ENCODE peak calls at places on chromosome 14, in seven cellular contexts. One of them, this sample, is unnamed.

GRCh38 chr14:76968621-76969063 is 59.9 kb downstream of the IRF2BPL start:
- DNase-seq in activated CD8-positive, alpha-beta T cell treated with anti-CD3 and anti-CD28 coated beads for 36 hours: no peak
- DNase-seq in endothelial cell: no peak
- DNase-seq in HFF-Myc: no peak
- DNase-seq in keratinocyte: no peak
- DNase-seq in HFFc6: no peak
- DNase-seq in AG04449: no peak
- DNase-seq in this sample: no peak

GRCh38 chr14:52902971-52903385 is 47.9 kb downstream of the FERMT2 start:
- DNase-seq in HFFc6: peak
- DNase-seq in keratinocyte: no peak
- DNase-seq in activated CD8-positive, alpha-beta T cell treated with anti-CD3 and anti-CD28 coated beads for 36 hours: no peak
- DNase-seq in HFF-Myc: no peak
- DNase-seq in endothelial cell: no peak
- DNase-seq in AG04449: no peak
- DNase-seq in this sample: no peak

GRCh38 chr14:81710232-81710845 is 176.7 kb upstream of the SEL1L start:
- DNase-seq in activated CD8-positive, alpha-beta T cell treated with anti-CD3 and anti-CD28 coated beads for 36 hours: peak
- DNase-seq in endothelial cell: peak
- DNase-seq in keratinocyte: peak
- DNase-seq in HFF-Myc: no peak
- DNase-seq in AG04449: no peak
- DNase-seq in HFFc6: peak
- DNase-seq in this sample: peak

GRCh38 chr14:44960146-44960545 is 1.6 kb downstream of the KLHL28 start:
- DNase-seq in HFFc6: no peak
- DNase-seq in HFF-Myc: no peak
- DNase-seq in keratinocyte: no peak
- DNase-seq in AG04449: no peak
- DNase-seq in activated CD8-positive, alpha-beta T cell treated with anti-CD3 and anti-CD28 coated beads for 36 hours: no peak
- DNase-seq in endothelial cell: no peak
- DNase-seq in this sample: no peak

GRCh38 chr14:32933943-32934890 is 4.5 kb upstream of the NPAS3 start:
- DNase-seq in endothelial cell: peak
- DNase-seq in AG04449: no peak
- DNase-seq in keratinocyte: no peak
- DNase-seq in HFFc6: no peak
- DNase-seq in HFF-Myc: no peak
- DNase-seq in activated CD8-positive, alpha-beta T cell treated with anti-CD3 and anti-CD28 coated beads for 36 hours: no peak
- DNase-seq in this sample: peak

GRCh38 chr14:97866664-97867063 is 1069.5 kb downstream of the VRK1 start:
- DNase-seq in HFF-Myc: no peak
- DNase-seq in HFFc6: no peak
- DNase-seq in AG04449: no peak
- DNase-seq in keratinocyte: no peak
- DNase-seq in endothelial cell: no peak
- DNase-seq in activated CD8-positive, alpha-beta T cell treated with anti-CD3 and anti-CD28 coated beads for 36 hours: no peak
- DNase-seq in this sample: no peak

GRCh38 chr14:79911762-79912161 is 299.5 kb downstream of the DIO2 start:
- DNase-seq in endothelial cell: no peak
- DNase-seq in keratinocyte: no peak
- DNase-seq in AG04449: no peak
- DNase-seq in HFFc6: no peak
- DNase-seq in activated CD8-positive, alpha-beta T cell treated with anti-CD3 and anti-CD28 coated beads for 36 hours: no peak
- DNase-seq in HFF-Myc: no peak
- DNase-seq in this sample: no peak

GRCh38 chr14:56119221-56119967 is 1.2 kb downstream of the PELI2 start:
- DNase-seq in HFF-Myc: no peak
- DNase-seq in AG04449: no peak
- DNase-seq in endothelial cell: peak
- DNase-seq in HFFc6: no peak
- DNase-seq in keratinocyte: no peak
- DNase-seq in activated CD8-positive, alpha-beta T cell treated with anti-CD3 and anti-CD28 coated beads for 36 hours: peak
- DNase-seq in this sample: no peak

GRCh38 chr14:60760209-60760608 is 25.6 kb downstream of the MNAT1 start:
- DNase-seq in endothelial cell: no peak
- DNase-seq in HFF-Myc: no peak
- DNase-seq in activated CD8-positive, alpha-beta T cell treated with anti-CD3 and anti-CD28 coated beads for 36 hours: no peak
- DNase-seq in keratinocyte: no peak
- DNase-seq in AG04449: no peak
- DNase-seq in HFFc6: no peak
- DNase-seq in this sample: no peak

GRCh38 chr14:53501361-53502320 is 348.5 kb upstream of the DDHD1 start:
- DNase-seq in HFFc6: peak
- DNase-seq in AG04449: no peak
- DNase-seq in endothelial cell: no peak
- DNase-seq in HFF-Myc: peak
- DNase-seq in activated CD8-positive, alpha-beta T cell treated with anti-CD3 and anti-CD28 coated beads for 36 hours: no peak
- DNase-seq in keratinocyte: no peak
- DNase-seq in this sample: no peak

DNA sequence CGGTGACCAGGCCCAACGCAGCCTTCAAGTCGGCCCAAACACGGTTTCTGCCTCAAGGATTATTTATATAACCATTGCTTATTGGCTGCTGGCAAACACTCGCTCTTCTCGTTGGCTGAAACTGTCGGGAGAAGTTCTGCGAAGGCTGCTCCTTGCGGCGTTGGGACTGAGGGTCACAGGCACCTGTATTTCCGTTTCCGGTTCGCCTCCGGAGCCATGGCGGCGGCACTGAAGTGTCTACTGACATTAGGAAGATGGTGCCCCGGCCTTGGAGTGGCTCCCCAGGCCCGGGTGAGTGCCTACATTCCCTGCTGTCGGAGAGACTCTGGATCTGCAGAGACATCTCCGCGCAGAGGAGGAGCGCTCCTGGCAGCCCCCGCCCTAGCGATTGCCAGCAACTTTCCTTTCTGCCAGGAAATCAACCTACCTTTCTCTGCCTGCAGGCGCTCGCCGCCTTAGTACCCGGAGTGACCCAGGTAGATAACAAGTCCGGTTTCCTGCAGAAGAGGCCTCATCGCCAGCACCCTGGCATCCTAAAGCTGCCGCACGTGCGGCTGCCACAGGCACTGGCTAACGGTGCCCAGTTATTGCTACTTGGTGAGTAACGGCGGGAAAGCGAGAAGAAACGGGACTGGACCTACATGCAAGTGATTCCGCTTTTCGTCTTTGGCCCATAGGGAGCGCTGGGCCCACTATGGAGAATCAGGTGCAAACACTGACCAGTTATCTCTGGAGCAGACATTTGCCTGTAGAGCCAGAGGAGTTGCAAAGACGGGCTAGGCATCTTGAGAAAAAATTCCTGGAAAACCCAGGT is at the start of gene METTL17:
- DNase-seq in HFFc6: peak
- DNase-seq in endothelial cell: peak
- DNase-seq in HFF-Myc: peak
- DNase-seq in keratinocyte: no peak
- DNase-seq in AG04449: peak
- DNase-seq in activated CD8-positive, alpha-beta T cell treated with anti-CD3 and anti-CD28 coated beads for 36 hours: peak
- DNase-seq in this sample: peak
- TF ChIP-seq CTCF in HFFc6: peak
- TF ChIP-seq CTCF in endothelial cell: no peak
- TF ChIP-seq CTCF in HFF-Myc: peak
- TF ChIP-seq CTCF in keratinocyte: peak
- TF ChIP-seq CTCF in AG04449: peak
- TF ChIP-seq CTCF in activated CD8-positive, alpha-beta T cell treated with anti-CD3 and anti-CD28 coated beads for 36 hours: peak
- TF ChIP-seq CTCF in this sample: peak

GRCh38 chr14:99432491-99432890 is 48.2 kb downstream of the SETD3 start:
- DNase-seq in endothelial cell: no peak
- DNase-seq in AG04449: no peak
- DNase-seq in keratinocyte: no peak
- DNase-seq in activated CD8-positive, alpha-beta T cell treated with anti-CD3 and anti-CD28 coated beads for 36 hours: no peak
- DNase-seq in HFFc6: peak
- DNase-seq in HFF-Myc: no peak
- DNase-seq in this sample: no peak

GRCh38 chr14:99426265-99426664 is 54.4 kb downstream of the SETD3 start:
- DNase-seq in HFFc6: no peak
- DNase-seq in keratinocyte: no peak
- DNase-seq in endothelial cell: no peak
- DNase-seq in AG04449: no peak
- DNase-seq in activated CD8-positive, alpha-beta T cell treated with anti-CD3 and anti-CD28 coated beads for 36 hours: no peak
- DNase-seq in HFF-Myc: no peak
- DNase-seq in this sample: no peak

GRCh38 chr14:99426796-99427346 is 53.8 kb downstream of the SETD3 start:
- DNase-seq in endothelial cell: no peak
- DNase-seq in keratinocyte: no peak
- DNase-seq in HFFc6: no peak
- DNase-seq in activated CD8-positive, alpha-beta T cell treated with anti-CD3 and anti-CD28 coated beads for 36 hours: no peak
- DNase-seq in HFF-Myc: no peak
- DNase-seq in AG04449: no peak
- DNase-seq in this sample: no peak

GRCh38 chr14:99427632-99428315 is 52.9 kb downstream of the SETD3 start:
- DNase-seq in keratinocyte: no peak
- DNase-seq in AG04449: peak
- DNase-seq in HFFc6: peak
- DNase-seq in activated CD8-positive, alpha-beta T cell treated with anti-CD3 and anti-CD28 coated beads for 36 hours: no peak
- DNase-seq in HFF-Myc: peak
- DNase-seq in endothelial cell: no peak
- DNase-seq in this sample: no peak

GRCh38 chr14:99430491-99430890 is 50.2 kb downstream of the SETD3 start:
- DNase-seq in HFF-Myc: no peak
- DNase-seq in keratinocyte: no peak
- DNase-seq in HFFc6: no peak
- DNase-seq in AG04449: no peak
- DNase-seq in activated CD8-positive, alpha-beta T cell treated with anti-CD3 and anti-CD28 coated beads for 36 hours: peak
- DNase-seq in endothelial cell: peak
- DNase-seq in this sample: no peak
- TF ChIP-seq CTCF in HFF-Myc: peak
- TF ChIP-seq CTCF in keratinocyte: peak
- TF ChIP-seq CTCF in HFFc6: peak
- TF ChIP-seq CTCF in AG04449: no peak
- TF ChIP-seq CTCF in activated CD8-positive, alpha-beta T cell treated with anti-CD3 and anti-CD28 coated beads for 36 hours: no peak
- TF ChIP-seq CTCF in endothelial cell: peak
- TF ChIP-seq CTCF in this sample: peak

DNA sequence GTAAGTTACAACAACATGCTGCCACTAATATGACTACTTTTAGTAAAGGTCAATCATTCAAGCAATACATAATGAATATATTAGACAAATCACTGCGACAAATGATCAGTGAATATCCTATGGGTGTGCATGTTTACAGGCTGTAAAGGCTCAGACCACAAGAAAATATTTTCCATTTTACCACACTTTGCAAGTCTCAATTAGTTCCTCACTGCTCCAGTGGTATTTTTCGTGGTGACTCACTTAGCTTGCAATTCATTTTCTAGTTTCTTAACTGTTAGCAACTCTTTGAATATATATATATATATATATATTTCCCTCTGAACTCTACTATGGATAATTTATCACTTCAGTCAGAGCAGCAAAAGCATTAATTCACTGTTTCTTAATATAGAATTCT is 96.9 kb downstream of the EML5 start:
- DNase-seq in AG04449: peak
- DNase-seq in activated CD8-positive, alpha-beta T cell treated with anti-CD3 and anti-CD28 coated beads for 36 hours: no peak
- DNase-seq in keratinocyte: no peak
- DNase-seq in HFFc6: peak
- DNase-seq in endothelial cell: no peak
- DNase-seq in HFF-Myc: no peak
- DNase-seq in this sample: no peak
- TF ChIP-seq CTCF in AG04449: no peak
- TF ChIP-seq CTCF in activated CD8-positive, alpha-beta T cell treated with anti-CD3 and anti-CD28 coated beads for 36 hours: no peak
- TF ChIP-seq CTCF in keratinocyte: no peak
- TF ChIP-seq CTCF in HFFc6: no peak
- TF ChIP-seq CTCF in endothelial cell: no peak
- TF ChIP-seq CTCF in HFF-Myc: no peak
- TF ChIP-seq CTCF in this sample: no peak

DNA sequence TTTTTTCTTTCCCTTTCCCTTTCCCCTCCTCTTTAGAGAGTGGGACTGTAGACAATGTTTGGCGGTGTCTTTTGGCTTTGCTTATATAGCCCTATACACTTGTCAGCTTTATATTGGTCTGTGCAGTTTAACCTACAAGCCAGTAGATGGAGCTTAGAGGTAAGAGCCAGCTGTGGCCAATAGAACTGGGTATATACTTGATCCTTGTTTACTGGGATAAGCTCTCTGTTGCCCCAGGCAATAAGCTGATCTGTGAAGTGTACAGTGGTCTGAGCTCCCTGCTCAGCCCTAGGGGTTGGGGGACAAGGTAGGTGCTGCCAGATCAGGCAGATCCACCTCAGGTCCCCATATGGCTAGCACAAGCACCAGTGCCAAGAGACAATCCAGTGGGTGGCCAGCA is 434.1 kb downstream of the NOVA1 start:
- DNase-seq in endothelial cell: peak
- DNase-seq in activated CD8-positive, alpha-beta T cell treated with anti-CD3 and anti-CD28 coated beads for 36 hours: no peak
- DNase-seq in AG04449: no peak
- DNase-seq in HFF-Myc: no peak
- DNase-seq in HFFc6: no peak
- DNase-seq in keratinocyte: no peak
- DNase-seq in this sample: no peak
- TF ChIP-seq CTCF in endothelial cell: peak
- TF ChIP-seq CTCF in activated CD8-positive, alpha-beta T cell treated with anti-CD3 and anti-CD28 coated beads for 36 hours: no peak
- TF ChIP-seq CTCF in AG04449: no peak
- TF ChIP-seq CTCF in HFF-Myc: no peak
- TF ChIP-seq CTCF in HFFc6: peak
- TF ChIP-seq CTCF in keratinocyte: peak
- TF ChIP-seq CTCF in this sample: peak